ENCODE peak calls at places on chromosomes 11 and 22, in four cellular contexts. X, Q, D and N are unnamed samples. For H4K20me1, the result is how much of the 10 kb centered on the place peaks cover.

GRCh38 chr11:103892603-103893002 is 143.8 kb upstream of the DDI1 start:
- DNase-seq in X (no peak), Q (no peak), D (no peak), N (no peak)

GRCh38 chr11:120660024-120660565 is 148.5 kb downstream of the GRIK4 start:
- DNase-seq in X (no peak), Q (peak), D (peak), N (peak)

GRCh38 chr11:62452839-62453468 is 34.1 kb downstream of the SCGB1A1 start:
- DNase-seq in X (no peak), Q (no peak), D (no peak), N (no peak)

GRCh38 chr11:11229691-11230090 is 123.4 kb downstream of the CSNK2A3 start:
- DNase-seq in X (no peak), Q (no peak), D (no peak), N (no peak)

GRCh38 chr22:28341001-28341400 is 338.6 kb downstream of the TTC28 start:
- DNase-seq in X (no peak), Q (no peak), D (no peak), N (peak)

GRCh38 chr22:42172385-42173172 is 42.0 kb upstream of the CYP2D6 start:
- DNase-seq in X (no peak), Q (no peak), D (peak), N (no peak)

GRCh38 chr11:12198261-12198925 is 88.0 kb downstream of the MICAL2 start:
- DNase-seq in X (no peak), Q (no peak), D (no peak), N (no peak)

GRCh38 chr22:36081023-36081431 is 52.4 kb upstream of the RBFOX2 start:
- DNase-seq in X (no peak), Q (peak), D (no peak), N (no peak)

GRCh38 chr11:35950082-35950481 is 6.2 kb downstream of the LDLRAD3 start:
- DNase-seq in X (no peak), Q (no peak), D (no peak), N (no peak)

GRCh38 chr11:73961321-73961720 is 10.5 kb downstream of the DNAJB13 start:
- DNase-seq in X (no peak), Q (no peak), D (no peak), N (no peak)

GRCh38 chr11:96388891-96389603 is 665 bp downstream of the CCDC82 start:
- DNase-seq in X (peak), Q (peak), D (peak), N (peak)

GRCh38 chr11:35662649-35663407 is at the start of gene TRIM44:
- DNase-seq in X (peak), Q (peak), D (peak), N (peak)

GRCh38 chr22:39309881-39310714 is 9.3 kb downstream of the RPL3 start:
- DNase-seq in X (no peak), Q (no peak), D (no peak), N (no peak)

GRCh38 chr11:107916671-107917241 is 11.5 kb upstream of the RAB39A start:
- DNase-seq in X (no peak), Q (no peak), D (peak), N (no peak)

GRCh38 chr11:13970986-13971385 is 8.5 kb downstream of the SPON1 start:
- DNase-seq in X (no peak), Q (no peak), D (peak), N (no peak)

DNA sequence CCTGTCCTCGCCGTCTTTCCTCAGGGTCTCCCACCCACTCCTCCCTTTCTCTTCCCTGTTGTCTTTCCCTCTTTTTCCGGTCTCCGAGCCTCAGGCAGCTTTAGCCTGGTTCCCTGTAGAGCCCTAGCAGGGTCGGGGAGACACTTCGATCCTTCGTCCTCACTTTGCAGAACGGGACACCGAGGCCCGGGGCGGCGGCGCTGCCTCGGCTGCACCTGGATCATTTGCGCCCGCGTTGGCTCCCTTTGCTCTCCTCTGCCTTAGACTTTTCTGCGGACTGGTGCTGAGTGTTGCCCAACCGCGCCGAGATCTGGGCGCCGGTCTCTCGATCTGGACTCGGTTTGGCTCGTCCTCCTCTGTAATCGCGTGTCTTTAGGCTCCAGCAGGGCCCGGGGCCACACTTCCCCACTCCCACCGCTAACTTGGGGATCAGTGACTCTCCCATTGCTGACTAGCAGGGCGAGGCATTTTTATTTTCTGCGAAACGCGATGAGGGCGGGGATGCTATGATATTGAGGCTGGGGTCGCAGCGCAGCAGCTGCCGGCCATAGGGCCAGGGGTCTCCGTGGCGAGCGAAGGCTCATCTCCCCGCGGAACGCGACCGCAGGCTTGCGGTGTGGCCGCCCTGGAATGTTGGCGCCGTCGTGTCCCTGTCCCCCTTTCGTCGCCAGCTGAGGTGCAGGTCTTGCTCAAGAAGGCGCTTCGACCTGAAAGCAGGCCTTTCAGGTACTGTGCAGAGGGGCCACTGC is 1.6 kb upstream of the E2F8 start:
- DNase-seq in X (no peak), Q (no peak), D (no peak), N (peak)
- TF ChIP-seq EZH2 in X (peak), Q (no peak), D (no peak), N (peak)

GRCh38 chr22:31148516-31148915 is 8.2 kb upstream of the PLA2G3 start:
- DNase-seq in X (no peak), Q (no peak), D (no peak), N (peak)

GRCh38 chr22:31151872-31152271 is 8.1 kb upstream of the RNF185 start:
- DNase-seq in X (no peak), Q (no peak), D (no peak), N (no peak)

GRCh38 chr22:31150615-31151014 is 9.4 kb upstream of the RNF185 start:
- DNase-seq in X (no peak), Q (no peak), D (peak), N (no peak)

GRCh38 chr22:31153357-31153756 is 6.6 kb upstream of the RNF185 start:
- DNase-seq in X (no peak), Q (no peak), D (no peak), N (no peak)

DNA sequence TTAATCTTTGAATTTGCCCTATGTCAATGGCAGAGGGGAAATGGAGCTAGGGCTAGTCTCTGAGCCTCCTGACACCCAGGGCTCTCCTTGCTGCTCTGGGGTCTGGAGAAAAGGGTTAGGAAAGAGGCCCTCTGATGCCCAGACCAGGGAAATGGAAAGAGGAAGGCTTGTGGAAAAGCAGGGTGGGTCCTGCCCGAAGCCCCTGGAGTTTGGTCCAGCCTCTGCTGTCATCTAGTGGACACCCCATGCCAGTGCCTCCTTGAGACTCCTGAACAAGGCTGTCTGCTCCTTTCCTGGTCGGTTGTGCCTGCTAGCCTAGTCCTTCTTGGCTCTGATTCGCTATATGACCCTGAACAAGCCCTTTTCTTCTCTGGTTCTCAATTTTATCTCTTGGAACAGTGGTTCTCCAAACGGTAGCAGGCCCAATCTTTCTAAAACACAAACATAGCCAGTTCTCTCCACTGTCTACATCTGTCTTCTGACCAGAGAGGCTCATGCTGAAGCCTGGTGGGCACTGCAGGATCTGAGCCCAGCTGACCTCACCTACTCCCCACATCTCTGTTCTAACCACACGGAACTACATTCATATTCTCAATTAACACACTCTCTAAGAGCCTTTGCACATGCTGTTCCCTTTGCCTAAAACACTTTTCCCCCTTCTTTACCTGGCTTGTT is 8.8 kb upstream of the PLA2G3 start:
- DNase-seq in X (peak), Q (peak), D (peak), N (peak)
- TF ChIP-seq MAX in X (no peak), Q (no peak), D (no peak), N (no peak)

DNA sequence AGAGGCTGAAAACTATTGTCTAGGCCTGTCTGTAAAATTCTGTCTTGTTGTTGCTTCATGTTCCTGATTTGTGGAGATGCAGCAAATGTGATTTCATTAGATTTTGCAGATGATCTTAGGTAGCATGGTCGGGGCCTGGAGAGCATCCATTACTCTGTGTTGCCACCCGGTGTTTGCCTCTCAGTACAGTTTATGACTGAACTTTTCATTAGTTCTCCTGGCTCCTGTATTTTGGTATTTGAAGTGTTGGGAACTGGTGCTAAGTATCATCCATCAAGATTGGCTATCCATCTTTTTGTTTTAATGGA is 7.7 kb downstream of the YWHAH start:
- DNase-seq in X (no peak), Q (no peak), D (no peak), N (peak)
- H4K20me1 ChIP-seq in X (under half), Q (under half), D (under half), N (under half)

GRCh38 chr11:88555829-88556202 is 218.3 kb upstream of the CTSC start:
- DNase-seq in X (no peak), Q (no peak), D (no peak), N (no peak)
- TF ChIP-seq EZH2 in X (no peak), Q (no peak), D (no peak), N (no peak)

DNA sequence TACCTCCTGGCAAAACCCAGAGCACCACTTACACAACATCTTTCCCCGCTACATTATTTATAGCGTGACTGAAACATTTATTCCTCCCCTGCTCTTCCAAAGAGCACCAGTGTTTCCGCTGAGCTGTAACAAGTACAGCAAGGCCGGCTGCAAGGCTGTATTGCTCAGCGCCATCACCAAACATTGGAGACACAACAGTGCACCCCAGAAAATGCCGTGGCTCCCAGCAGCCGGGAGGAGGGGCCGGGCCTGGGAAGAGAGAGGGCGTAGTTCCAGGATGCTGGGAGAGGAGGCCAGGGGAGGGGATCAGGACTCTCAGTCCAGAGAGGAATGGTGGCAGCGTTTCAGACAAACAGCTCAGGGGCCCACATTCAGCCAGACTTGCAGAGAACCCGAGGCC is 133.2 kb downstream of the DSCAML1 start:
- DNase-seq in X (no peak), Q (no peak), D (no peak), N (no peak)
- TF ChIP-seq MAX in X (no peak), Q (no peak), D (no peak), N (no peak)